ENCODE peak calls at places on chromosome 22, in six cellular contexts. R, Y, O, K, P and M are unnamed samples.

GRCh38 chr22:40123387-40123786 is 54.3 kb upstream of the TNRC6B start:
- DNase-seq in R (no peak), Y (peak), O (no peak), K (peak), P (peak), M (no peak)

GRCh38 chr22:20922141-20922751 is 5.0 kb downstream of the CRKL start:
- DNase-seq in R (no peak), Y (no peak), O (no peak), K (no peak), P (no peak), M (no peak)

GRCh38 chr22:21942939-21943338 is 9.7 kb downstream of the PPM1F start:
- DNase-seq in R (no peak), Y (no peak), O (no peak), K (no peak), P (no peak), M (no peak)

GRCh38 chr22:41367039-41367679 is 14.6 kb upstream of the TEF start:
- DNase-seq in R (peak), Y (peak), O (peak), K (peak), P (peak), M (peak)

GRCh38 chr22:23180301-23180892 is at the start of gene BCR:
- DNase-seq in R (no peak), Y (peak), O (peak), K (peak), P (peak), M (peak)

GRCh38 chr22:43878831-43879550 is 12.8 kb downstream of the PNPLA5 start:
- DNase-seq in R (no peak), Y (no peak), O (no peak), K (no peak), P (no peak), M (no peak)

GRCh38 chr22:43216738-43217137 is 29.8 kb upstream of the TTLL12 start:
- DNase-seq in R (no peak), Y (no peak), O (no peak), K (no peak), P (peak), M (no peak)

GRCh38 chr22:23565288-23565941 is 14.7 kb downstream of the IGLL1 start:
- DNase-seq in R (no peak), Y (peak), O (no peak), K (no peak), P (no peak), M (no peak)

GRCh38 chr22:23239429-23239828 is 59.1 kb downstream of the BCR start:
- DNase-seq in R (no peak), Y (no peak), O (no peak), K (no peak), P (no peak), M (no peak)

GRCh38 chr22:29079218-29079901 is 6.5 kb downstream of the KREMEN1 start:
- DNase-seq in R (peak), Y (no peak), O (no peak), K (no peak), P (no peak), M (no peak)

GRCh38 chr22:17910561-17911311 is 113.6 kb downstream of the MICAL3 start:
- DNase-seq in R (peak), Y (peak), O (peak), K (peak), P (peak), M (peak)

GRCh38 chr22:26937213-26937612 is 279.8 kb downstream of the MIAT start:
- DNase-seq in R (no peak), Y (no peak), O (no peak), K (no peak), P (no peak), M (no peak)

GRCh38 chr22:43862882-43863202 is 529 bp upstream of the SULT4A1 start:
- DNase-seq in R (no peak), Y (no peak), O (no peak), K (no peak), P (no peak), M (no peak)

GRCh38 chr22:37309221-37310074 is 27.1 kb downstream of the CYTH4 start:
- DNase-seq in R (no peak), Y (no peak), O (no peak), K (no peak), P (no peak), M (no peak)

GRCh38 chr22:40612291-40612740 is 24.2 kb downstream of the MRTFA start:
- DNase-seq in R (no peak), Y (no peak), O (no peak), K (no peak), P (no peak), M (no peak)

GRCh38 chr22:46618667-46619066 is 1.5 kb upstream of the GRAMD4 start:
- DNase-seq in R (no peak), Y (no peak), O (no peak), K (no peak), P (peak), M (no peak)